ENCODE peak calls at places on chromosomes 3 and 15, in six cellular contexts. A is A549, F is K562, I is HepG2, N is GM12878, W is endothelial cell of umbilical vein. Y is an unnamed sample.

GRCh38 chr3:195897081-195897852 is 11.1 kb downstream of the TNK2 start:
- DNase-seq in W (peak; percentile 55), F (peak; percentile 32), I (no peak), A (peak; percentile 30), N (no peak), Y (no peak)

GRCh38 chr3:30161370-30161769 is 445.0 kb upstream of the TGFBR2 start:
- DNase-seq in N (no peak), A (no peak), W (peak; percentile 27), F (no peak), I (no peak), Y (no peak)

GRCh38 chr3:128276577-128277183 is 123.4 kb downstream of the EEFSEC start:
- DNase-seq in I (no peak), A (no peak), F (no peak), N (no peak), W (no peak), Y (no peak)

GRCh38 chr3:43105224-43105596 is 669 bp downstream of the POMGNT2 start:
- DNase-seq in A (no peak), I (no peak), N (no peak), W (no peak), F (no peak), Y (no peak)

GRCh38 chr15:75583689-75584088 is 4.6 kb upstream of the PTPN9 start:
- DNase-seq in I (no peak), N (no peak), A (no peak), W (no peak), F (no peak), Y (no peak)

GRCh38 chr3:71879089-71879488 is 94.1 kb upstream of the PROK2 start:
- DNase-seq in F (no peak), W (no peak), A (no peak), I (no peak), N (no peak), Y (no peak)

GRCh38 chr3:140434261-140434905 is 243.5 kb upstream of the TRIM42 start:
- DNase-seq in A (no peak), F (no peak), W (no peak), I (no peak), N (no peak), Y (no peak)

GRCh38 chr15:62782896-62783295 is 259.7 kb upstream of the TPM1 start:
- DNase-seq in N (no peak), W (no peak), A (no peak), I (no peak), F (no peak), Y (no peak)

GRCh38 chr3:147393261-147393964 is 12.9 kb downstream of the ZIC4 start:
- DNase-seq in F (no peak), I (no peak), N (no peak), A (no peak), W (no peak), Y (no peak)

GRCh38 chr15:98067339-98067738 is 106.8 kb downstream of the ARRDC4 start:
- DNase-seq in I (no peak), W (peak; percentile 7), A (no peak), F (no peak), N (no peak), Y (no peak)

GRCh38 chr3:167882057-167882667 is 146.6 kb downstream of the SERPINI1 start:
- DNase-seq in F (peak; percentile 35), W (peak; percentile 50), N (no peak), A (peak; percentile 57), I (peak; percentile 30), Y (peak; percentile 59)

GRCh38 chr15:44667039-44667360 is 3.5 kb upstream of the SPG11 start:
- DNase-seq in N (no peak), W (no peak), A (no peak), F (no peak), I (no peak), Y (no peak)

GRCh38 chr3:134879991-134880390 is 84.9 kb downstream of the EPHB1 start:
- DNase-seq in F (no peak), I (peak; percentile 29), W (no peak), A (no peak), N (no peak), Y (no peak)

GRCh38 chr3:38114875-38115644 is 21.9 kb downstream of the ACAA1 start:
- DNase-seq in N (no peak), F (no peak), W (no peak), I (no peak), A (no peak), Y (no peak)

GRCh38 chr15:100030586-100031249 is 297.5 kb upstream of the LYSMD4 start:
- DNase-seq in N (no peak), I (no peak), W (no peak), F (no peak), A (no peak), Y (no peak)

GRCh38 chr3:31688847-31689246 is 156.1 kb downstream of the STT3B start:
- DNase-seq in F (no peak), A (no peak), I (no peak), W (no peak), N (no peak), Y (no peak)

GRCh38 chr3:141050913-141051632 is at the start of gene SPSB4:
- DNase-seq in W (peak; percentile 27), I (peak; percentile 14), F (no peak), N (no peak), A (peak; percentile 47), Y (peak; percentile 61)

GRCh38 chr3:191484461-191484860 is 23.5 kb downstream of the PYDC2 start:
- DNase-seq in N (no peak), W (no peak), A (no peak), F (no peak), I (no peak), Y (no peak)

GRCh38 chr3:173708191-173708590 is 310.6 kb downstream of the NLGN1 start:
- DNase-seq in N (no peak), F (no peak), I (no peak), W (no peak), A (no peak), Y (no peak)

GRCh38 chr3:11273945-11274344 is 1.7 kb downstream of the ATG7 start:
- DNase-seq in I (no peak), F (no peak), A (no peak), W (no peak), N (no peak), Y (peak; percentile 94)

GRCh38 chr3:39433642-39434041 is 27.1 kb downstream of the RPSA start:
- DNase-seq in A (no peak), W (peak; percentile 76), I (no peak), F (no peak), N (no peak), Y (no peak)

GRCh38 chr3:123423026-123423425 is 25.9 kb downstream of the ADCY5 start:
- DNase-seq in F (no peak), I (no peak), N (no peak), A (no peak), W (no peak), Y (no peak)

GRCh38 chr3:17033516-17034168 is 148.9 kb downstream of the PLCL2 start:
- DNase-seq in W (no peak), N (no peak), A (no peak), I (no peak), F (no peak), Y (peak; percentile 75)

GRCh38 chr3:186259612-186260383 is 102.2 kb downstream of the DGKG start:
- DNase-seq in N (no peak), A (peak; percentile 72), F (peak; percentile 77), I (peak; percentile 57), W (peak; percentile 58), Y (peak; percentile 71)

GRCh38 chr3:16508242-16508575 is 5.3 kb downstream of the RFTN1 start:
- DNase-seq in F (no peak), N (no peak), W (no peak), I (no peak), A (no peak), Y (no peak)

GRCh38 chr3:40044487-40044886 is 235.1 kb downstream of the MYRIP start:
- DNase-seq in F (no peak), I (no peak), A (no peak), W (no peak), N (no peak), Y (no peak)

GRCh38 chr3:58752168-58752567 is 85.6 kb upstream of the FAM3D start:
- DNase-seq in A (no peak), N (no peak), F (no peak), I (no peak), W (no peak), Y (no peak)
- TF ChIP-seq MAX in A (no peak), N (no peak), F (no peak), I (no peak), W (no peak), Y (no peak)

DNA sequence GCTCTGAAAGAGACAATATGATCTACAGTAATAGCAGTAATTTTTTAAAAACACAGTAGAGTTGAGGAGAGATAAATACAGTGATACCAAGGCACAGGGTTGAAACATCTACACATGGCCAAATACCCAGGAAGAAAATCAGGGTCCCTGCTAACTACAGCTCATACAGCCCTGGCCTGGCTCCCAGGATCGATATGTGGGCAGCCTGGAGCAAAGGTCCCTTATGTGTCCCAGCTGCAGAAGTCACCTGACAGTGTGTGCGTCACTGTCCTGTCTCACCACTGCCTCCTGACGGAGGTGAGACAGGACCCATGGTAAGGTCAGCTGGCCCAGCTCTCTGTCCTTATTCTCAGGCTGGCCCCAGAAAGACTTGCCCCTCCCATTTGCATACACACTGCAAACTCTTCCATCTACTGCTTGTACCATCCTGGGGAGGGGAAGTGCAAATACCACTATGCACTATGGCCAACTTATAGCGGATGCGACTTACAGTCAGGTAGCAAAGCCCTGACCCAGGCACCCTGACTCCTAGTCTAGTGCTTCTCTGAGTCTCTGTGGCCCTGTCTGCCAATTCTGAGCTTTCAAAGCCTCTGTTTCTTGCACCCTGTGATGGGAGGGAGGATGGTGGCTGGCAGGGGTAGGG is 22.0 kb upstream of the BCL2L10 start:
- DNase-seq in I (peak; percentile 93), A (no peak), N (no peak), W (no peak), F (no peak), Y (peak; percentile 56)
- TF ChIP-seq MYC in I (peak; percentile 54), A (no peak), N (no peak), W (no peak), F (no peak), Y (no peak)

GRCh38 chr3:100087203-100087602 is 27.1 kb downstream of the FILIP1L start:
- DNase-seq in F (no peak), I (no peak), W (no peak), N (peak; percentile 68), A (no peak), Y (peak; percentile 8)

GRCh38 chr3:100088735-100089368 is 25.4 kb downstream of the FILIP1L start:
- DNase-seq in I (peak; percentile 63), W (no peak), F (no peak), A (peak; percentile 17), N (no peak), Y (no peak)

GRCh38 chr3:100089802-100090668 is 24.3 kb downstream of the FILIP1L start:
- DNase-seq in A (peak; percentile 49), F (peak; percentile 49), I (peak; percentile 67), N (no peak), W (no peak), Y (peak; percentile 90)

GRCh38 chr3:100093826-100094225 is 20.5 kb downstream of the FILIP1L start:
- DNase-seq in I (no peak), N (no peak), A (no peak), F (no peak), W (peak; percentile 34), Y (no peak)

DNA sequence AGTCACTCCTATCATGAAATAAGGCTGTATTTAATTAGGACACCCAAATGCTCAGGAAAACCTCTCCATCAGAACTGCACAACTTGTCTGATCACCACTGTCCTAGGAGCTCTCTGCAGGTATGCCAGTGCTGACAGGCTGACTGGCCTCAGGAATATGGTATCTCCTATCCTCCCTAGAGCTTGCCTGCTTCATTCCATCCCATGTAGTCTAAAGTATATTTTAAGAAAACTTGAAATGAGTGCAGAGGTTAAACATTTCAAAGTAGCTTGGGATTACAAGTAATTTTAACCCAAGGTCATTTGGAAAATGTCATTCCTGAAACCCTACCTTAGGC is 23.7 kb downstream of the FILIP1L start:
- DNase-seq in A (no peak), I (no peak), N (no peak), F (no peak), W (no peak), Y (no peak)
- TF ChIP-seq MAX in A (no peak), I (no peak), N (no peak), F (no peak), W (no peak), Y (no peak)

GRCh38 chr3:53303957-53304356 is 43.4 kb downstream of the DCP1A start:
- DNase-seq in A (no peak), W (no peak), I (no peak), F (no peak), N (no peak), Y (no peak)
- TF ChIP-seq MYC in A (no peak), W (no peak), I (no peak), F (no peak), N (no peak), Y (no peak)

Y was measured in NB4.